ENCODE peak calls at places on chromosomes 12 and 14, in six cellular contexts. One of them, this sample, is unnamed.

GRCh38 chr12:6171409-6172015 is 28.7 kb upstream of the CD9 start:
- DNase-seq in kidney glomerular epithelial cell: peak; percentile 39
- DNase-seq in fibroblast of mammary gland: no peak
- DNase-seq in left ventricle myocardium superior: peak; percentile 63
- DNase-seq in NCI-H1092 treated with DMSO at 0.1 percent for 48 hours: no peak
- DNase-seq in fibroblast of lung: no peak
- DNase-seq in this sample: no peak

GRCh38 chr12:56980941-56981530 is 23.6 kb upstream of the RDH16 start:
- DNase-seq in kidney glomerular epithelial cell: no peak
- DNase-seq in fibroblast of lung: no peak
- DNase-seq in fibroblast of mammary gland: no peak
- DNase-seq in NCI-H1092 treated with DMSO at 0.1 percent for 48 hours: no peak
- DNase-seq in left ventricle myocardium superior: no peak
- DNase-seq in this sample: no peak

GRCh38 chr12:124646385-124647230 is 79.2 kb upstream of the NCOR2 start:
- DNase-seq in NCI-H1092 treated with DMSO at 0.1 percent for 48 hours: no peak
- DNase-seq in kidney glomerular epithelial cell: no peak
- DNase-seq in left ventricle myocardium superior: peak; percentile 47
- DNase-seq in fibroblast of lung: no peak
- DNase-seq in fibroblast of mammary gland: no peak
- DNase-seq in this sample: no peak

GRCh38 chr14:90318016-90318415 is 13.7 kb downstream of the NRDE2 start:
- DNase-seq in fibroblast of lung: no peak
- DNase-seq in NCI-H1092 treated with DMSO at 0.1 percent for 48 hours: no peak
- DNase-seq in fibroblast of mammary gland: no peak
- DNase-seq in kidney glomerular epithelial cell: no peak
- DNase-seq in left ventricle myocardium superior: no peak
- DNase-seq in this sample: no peak

GRCh38 chr12:92041742-92042141 is 103.9 kb downstream of the BTG1 start:
- DNase-seq in kidney glomerular epithelial cell: no peak
- DNase-seq in NCI-H1092 treated with DMSO at 0.1 percent for 48 hours: no peak
- DNase-seq in fibroblast of mammary gland: no peak
- DNase-seq in left ventricle myocardium superior: no peak
- DNase-seq in fibroblast of lung: no peak
- DNase-seq in this sample: no peak

GRCh38 chr14:56004807-56005579 is 113.2 kb upstream of the PELI2 start:
- DNase-seq in kidney glomerular epithelial cell: peak; percentile 84
- DNase-seq in fibroblast of mammary gland: peak; percentile 85
- DNase-seq in fibroblast of lung: peak; percentile 63
- DNase-seq in left ventricle myocardium superior: peak; percentile 39
- DNase-seq in NCI-H1092 treated with DMSO at 0.1 percent for 48 hours: no peak
- DNase-seq in this sample: peak; percentile 21

GRCh38 chr14:91173221-91173670 is 59.4 kb downstream of the DGLUCY start:
- DNase-seq in fibroblast of mammary gland: peak; percentile 77
- DNase-seq in left ventricle myocardium superior: peak; percentile 88
- DNase-seq in kidney glomerular epithelial cell: peak; percentile 58
- DNase-seq in NCI-H1092 treated with DMSO at 0.1 percent for 48 hours: peak; percentile 70
- DNase-seq in fibroblast of lung: peak; percentile 86
- DNase-seq in this sample: peak; percentile 9

GRCh38 chr12:67449591-67450052 is 180.5 kb downstream of the CAND1 start:
- DNase-seq in fibroblast of mammary gland: no peak
- DNase-seq in NCI-H1092 treated with DMSO at 0.1 percent for 48 hours: no peak
- DNase-seq in left ventricle myocardium superior: no peak
- DNase-seq in kidney glomerular epithelial cell: no peak
- DNase-seq in fibroblast of lung: no peak
- DNase-seq in this sample: no peak

GRCh38 chr14:89618309-89618708 is 201.3 kb upstream of the FOXN3 start:
- DNase-seq in fibroblast of mammary gland: peak; percentile 44
- DNase-seq in NCI-H1092 treated with DMSO at 0.1 percent for 48 hours: peak; percentile 23
- DNase-seq in kidney glomerular epithelial cell: peak; percentile 30
- DNase-seq in fibroblast of lung: peak; percentile 53
- DNase-seq in left ventricle myocardium superior: no peak
- DNase-seq in this sample: no peak

GRCh38 chr12:11794311-11794710 is 144.8 kb downstream of the ETV6 start:
- DNase-seq in fibroblast of mammary gland: no peak
- DNase-seq in left ventricle myocardium superior: peak; percentile 53
- DNase-seq in NCI-H1092 treated with DMSO at 0.1 percent for 48 hours: no peak
- DNase-seq in kidney glomerular epithelial cell: no peak
- DNase-seq in fibroblast of lung: no peak
- DNase-seq in this sample: no peak

GRCh38 chr14:100732766-100733100 is 6.0 kb downstream of the DLK1 start:
- DNase-seq in fibroblast of mammary gland: no peak
- DNase-seq in left ventricle myocardium superior: no peak
- DNase-seq in kidney glomerular epithelial cell: no peak
- DNase-seq in NCI-H1092 treated with DMSO at 0.1 percent for 48 hours: no peak
- DNase-seq in fibroblast of lung: no peak
- DNase-seq in this sample: no peak

GRCh38 chr14:102949062-102949800 is 26.8 kb downstream of the AMN start:
- DNase-seq in left ventricle myocardium superior: no peak
- DNase-seq in fibroblast of lung: no peak
- DNase-seq in fibroblast of mammary gland: no peak
- DNase-seq in NCI-H1092 treated with DMSO at 0.1 percent for 48 hours: no peak
- DNase-seq in kidney glomerular epithelial cell: no peak
- DNase-seq in this sample: no peak

GRCh38 chr14:90554341-90554740 is 157.5 kb downstream of the CALM1 start:
- DNase-seq in NCI-H1092 treated with DMSO at 0.1 percent for 48 hours: peak; percentile 78
- DNase-seq in fibroblast of mammary gland: no peak
- DNase-seq in left ventricle myocardium superior: peak; percentile 71
- DNase-seq in kidney glomerular epithelial cell: no peak
- DNase-seq in fibroblast of lung: no peak
- DNase-seq in this sample: no peak

GRCh38 chr12:6062427-6063378 is 61.8 kb downstream of the VWF start:
- DNase-seq in fibroblast of lung: peak; percentile 55
- DNase-seq in kidney glomerular epithelial cell: peak; percentile 12
- DNase-seq in fibroblast of mammary gland: peak; percentile 44
- DNase-seq in left ventricle myocardium superior: no peak
- DNase-seq in NCI-H1092 treated with DMSO at 0.1 percent for 48 hours: peak; percentile 4
- DNase-seq in this sample: peak; percentile 12

GRCh38 chr12:109463776-109464175 is 13.3 kb downstream of the KCTD10 start:
- DNase-seq in NCI-H1092 treated with DMSO at 0.1 percent for 48 hours: no peak
- DNase-seq in kidney glomerular epithelial cell: no peak
- DNase-seq in fibroblast of lung: no peak
- DNase-seq in fibroblast of mammary gland: peak; percentile 26
- DNase-seq in left ventricle myocardium superior: no peak
- DNase-seq in this sample: no peak

GRCh38 chr14:99514552-99515300 is 33.5 kb downstream of the CCNK start:
- DNase-seq in fibroblast of mammary gland: no peak
- DNase-seq in kidney glomerular epithelial cell: no peak
- DNase-seq in NCI-H1092 treated with DMSO at 0.1 percent for 48 hours: no peak
- DNase-seq in fibroblast of lung: no peak
- DNase-seq in left ventricle myocardium superior: no peak
- DNase-seq in this sample: no peak

GRCh38 chr14:31190220-31190605 is 17.4 kb downstream of the HECTD1 start:
- DNase-seq in fibroblast of lung: no peak
- DNase-seq in left ventricle myocardium superior: no peak
- DNase-seq in kidney glomerular epithelial cell: no peak
- DNase-seq in NCI-H1092 treated with DMSO at 0.1 percent for 48 hours: no peak
- DNase-seq in fibroblast of mammary gland: peak; percentile 46
- DNase-seq in this sample: no peak

GRCh38 chr14:102840801-102841528 is 63.7 kb downstream of the TRAF3 start:
- DNase-seq in fibroblast of lung: no peak
- DNase-seq in kidney glomerular epithelial cell: no peak
- DNase-seq in fibroblast of mammary gland: no peak
- DNase-seq in left ventricle myocardium superior: no peak
- DNase-seq in NCI-H1092 treated with DMSO at 0.1 percent for 48 hours: no peak
- DNase-seq in this sample: no peak

GRCh38 chr14:94458096-94458495 is 5.5 kb upstream of the SERPINA11 start:
- DNase-seq in kidney glomerular epithelial cell: no peak
- DNase-seq in NCI-H1092 treated with DMSO at 0.1 percent for 48 hours: no peak
- DNase-seq in fibroblast of mammary gland: no peak
- DNase-seq in fibroblast of lung: no peak
- DNase-seq in left ventricle myocardium superior: no peak
- DNase-seq in this sample: no peak

GRCh38 chr14:45112886-45113772 is 21.2 kb downstream of the FKBP3 start:
- DNase-seq in fibroblast of lung: peak; percentile 30
- DNase-seq in fibroblast of mammary gland: peak; percentile 19
- DNase-seq in left ventricle myocardium superior: no peak
- DNase-seq in NCI-H1092 treated with DMSO at 0.1 percent for 48 hours: peak; percentile 26
- DNase-seq in kidney glomerular epithelial cell: no peak
- DNase-seq in this sample: no peak

GRCh38 chr14:66105819-66106218 is 380.4 kb upstream of the CCDC196 start:
- DNase-seq in fibroblast of mammary gland: peak; percentile 56
- DNase-seq in NCI-H1092 treated with DMSO at 0.1 percent for 48 hours: no peak
- DNase-seq in fibroblast of lung: no peak
- DNase-seq in kidney glomerular epithelial cell: no peak
- DNase-seq in left ventricle myocardium superior: no peak
- DNase-seq in this sample: no peak

GRCh38 chr12:48002179-48002601 is 2.1 kb downstream of the COL2A1 start:
- DNase-seq in fibroblast of lung: no peak
- DNase-seq in left ventricle myocardium superior: no peak
- DNase-seq in NCI-H1092 treated with DMSO at 0.1 percent for 48 hours: no peak
- DNase-seq in fibroblast of mammary gland: no peak
- DNase-seq in kidney glomerular epithelial cell: no peak
- DNase-seq in this sample: no peak

GRCh38 chr14:80930836-80931389 is 10.6 kb downstream of the CEP128 start:
- DNase-seq in NCI-H1092 treated with DMSO at 0.1 percent for 48 hours: no peak
- DNase-seq in fibroblast of mammary gland: peak; percentile 89
- DNase-seq in fibroblast of lung: peak; percentile 69
- DNase-seq in kidney glomerular epithelial cell: peak; percentile 86
- DNase-seq in left ventricle myocardium superior: no peak
- DNase-seq in this sample: peak; percentile 76

GRCh38 chr12:79830425-79830824 is 104.5 kb downstream of the PPP1R12A start:
- DNase-seq in left ventricle myocardium superior: no peak
- DNase-seq in kidney glomerular epithelial cell: no peak
- DNase-seq in NCI-H1092 treated with DMSO at 0.1 percent for 48 hours: no peak
- DNase-seq in fibroblast of lung: no peak
- DNase-seq in fibroblast of mammary gland: no peak
- DNase-seq in this sample: no peak

GRCh38 chr12:106736051-106736957 is 38.2 kb upstream of the RIC8B start:
- DNase-seq in NCI-H1092 treated with DMSO at 0.1 percent for 48 hours: no peak
- DNase-seq in left ventricle myocardium superior: no peak
- DNase-seq in kidney glomerular epithelial cell: no peak
- DNase-seq in fibroblast of lung: no peak
- DNase-seq in fibroblast of mammary gland: no peak
- DNase-seq in this sample: no peak

GRCh38 chr12:11545438-11546330 is 103.8 kb upstream of the ETV6 start:
- DNase-seq in NCI-H1092 treated with DMSO at 0.1 percent for 48 hours: no peak
- DNase-seq in left ventricle myocardium superior: no peak
- DNase-seq in kidney glomerular epithelial cell: no peak
- DNase-seq in fibroblast of lung: no peak
- DNase-seq in fibroblast of mammary gland: no peak
- DNase-seq in this sample: no peak

GRCh38 chr14:51310453-51311074 is 70.5 kb downstream of the TMX1 start:
- DNase-seq in fibroblast of lung: peak; percentile 59
- DNase-seq in fibroblast of mammary gland: peak; percentile 85
- DNase-seq in left ventricle myocardium superior: no peak
- DNase-seq in kidney glomerular epithelial cell: no peak
- DNase-seq in NCI-H1092 treated with DMSO at 0.1 percent for 48 hours: peak; percentile 82
- DNase-seq in this sample: peak; percentile 6

GRCh38 chr14:23209651-23210423 is 26.4 kb upstream of the SLC7A8 start:
- DNase-seq in fibroblast of lung: peak; percentile 70
- DNase-seq in NCI-H1092 treated with DMSO at 0.1 percent for 48 hours: no peak
- DNase-seq in kidney glomerular epithelial cell: no peak
- DNase-seq in left ventricle myocardium superior: no peak
- DNase-seq in fibroblast of mammary gland: peak; percentile 24
- DNase-seq in this sample: no peak

GRCh38 chr12:22082190-22082701 is 36.2 kb downstream of the CMAS start:
- DNase-seq in NCI-H1092 treated with DMSO at 0.1 percent for 48 hours: no peak
- DNase-seq in kidney glomerular epithelial cell: peak; percentile 6
- DNase-seq in fibroblast of lung: peak; percentile 4
- DNase-seq in left ventricle myocardium superior: no peak
- DNase-seq in fibroblast of mammary gland: no peak
- DNase-seq in this sample: no peak

GRCh38 chr12:62632521-62632920 is 165.9 kb downstream of the MON2 start:
- DNase-seq in kidney glomerular epithelial cell: no peak
- DNase-seq in fibroblast of mammary gland: peak; percentile 56
- DNase-seq in NCI-H1092 treated with DMSO at 0.1 percent for 48 hours: peak; percentile 4
- DNase-seq in left ventricle myocardium superior: peak; percentile 80
- DNase-seq in fibroblast of lung: peak; percentile 14
- DNase-seq in this sample: no peak

GRCh38 chr12:8033153-8034044 is 883 bp downstream of the FOXJ2 start:
- DNase-seq in NCI-H1092 treated with DMSO at 0.1 percent for 48 hours: peak; percentile 44
- DNase-seq in kidney glomerular epithelial cell: peak; percentile 14
- DNase-seq in left ventricle myocardium superior: peak; percentile 58
- DNase-seq in fibroblast of mammary gland: peak; percentile 50
- DNase-seq in fibroblast of lung: peak; percentile 38
- DNase-seq in this sample: peak; percentile 9

GRCh38 chr12:50840809-50841487 is 1.8 kb upstream of the TMPRSS12 start:
- DNase-seq in left ventricle myocardium superior: no peak
- DNase-seq in NCI-H1092 treated with DMSO at 0.1 percent for 48 hours: no peak
- DNase-seq in fibroblast of lung: no peak
- DNase-seq in fibroblast of mammary gland: no peak
- DNase-seq in kidney glomerular epithelial cell: no peak
- DNase-seq in this sample: no peak